ENCODE peak calls at places on chromosome 5, in seven cellular contexts. M, I, X, Y, J, W and Z are unnamed samples.

GRCh38 chr5:10310073-10310779 is 2.5 kb upstream of the CMBL start:
- DNase-seq in M (no peak), I (peak; percentile 81), X (peak; percentile 30), Y (no peak), J (no peak), W (no peak), Z (no peak)

GRCh38 chr5:134437340-134438267 is 25.9 kb upstream of the CDKN2AIPNL start:
- DNase-seq in M (no peak), I (no peak), X (no peak), Y (no peak), J (no peak), W (no peak), Z (no peak)

GRCh38 chr5:132134384-132134783 is 60.8 kb downstream of the CSF2 start:
- DNase-seq in M (no peak), I (no peak), X (no peak), Y (no peak), J (no peak), W (peak; percentile 28), Z (peak; percentile 25)

GRCh38 chr5:3320317-3320865 is 275.2 kb upstream of the IRX1 start:
- DNase-seq in M (no peak), I (no peak), X (no peak), Y (no peak), J (no peak), W (no peak), Z (peak; percentile 53)

GRCh38 chr5:82312373-82312856 is 34.3 kb upstream of the RPS23 start:
- DNase-seq in M (no peak), I (no peak), X (peak; percentile 55), Y (no peak), J (peak; percentile 64), W (peak; percentile 14), Z (peak; percentile 77)

GRCh38 chr5:6845856-6846255 is 132.6 kb downstream of the TENT4A start:
- DNase-seq in M (no peak), I (no peak), X (no peak), Y (no peak), J (no peak), W (no peak), Z (no peak)

GRCh38 chr5:96968074-96968473 is 32.2 kb downstream of the LNPEP start:
- DNase-seq in M (no peak), I (no peak), X (peak; percentile 64), Y (no peak), J (no peak), W (no peak), Z (peak; percentile 64)

GRCh38 chr5:65279603-65280002 is 202.1 kb downstream of the ADAMTS6 start:
- DNase-seq in M (no peak), I (no peak), X (no peak), Y (no peak), J (no peak), W (no peak), Z (no peak)

GRCh38 chr5:56279979-56280378 is 46.8 kb upstream of the ANKRD55 start:
- DNase-seq in M (no peak), I (no peak), X (no peak), Y (no peak), J (no peak), W (no peak), Z (peak; percentile 67)

GRCh38 chr5:142293486-142293885 is 31.3 kb downstream of the SPRY4 start:
- DNase-seq in M (no peak), I (no peak), X (no peak), Y (no peak), J (no peak), W (no peak), Z (peak; percentile 48)

GRCh38 chr5:220008-220407 is 1.9 kb downstream of the SDHA start:
- DNase-seq in M (no peak), I (no peak), X (no peak), Y (no peak), J (no peak), W (peak; percentile 39), Z (no peak)

GRCh38 chr5:138989720-138990119 is 114.6 kb upstream of the LRRTM2 start:
- DNase-seq in M (no peak), I (no peak), X (no peak), Y (no peak), J (no peak), W (no peak), Z (peak; percentile 81)

GRCh38 chr5:150642567-150642927 is 2.1 kb downstream of the SYNPO start:
- DNase-seq in M (no peak), I (no peak), X (peak; percentile 19), Y (no peak), J (peak; percentile 86), W (no peak), Z (peak; percentile 88)

GRCh38 chr5:71482132-71482531 is 26.7 kb downstream of the BDP1 start:
- DNase-seq in M (no peak), I (no peak), X (peak; percentile 68), Y (no peak), J (no peak), W (no peak), Z (no peak)

GRCh38 chr5:4019841-4020240 is 424.2 kb downstream of the IRX1 start:
- DNase-seq in M (no peak), I (no peak), X (no peak), Y (no peak), J (no peak), W (no peak), Z (peak; percentile 2)

GRCh38 chr5:156475831-156476551 is 149.0 kb downstream of the SGCD start:
- DNase-seq in M (no peak), I (no peak), X (no peak), Y (no peak), J (peak; percentile 52), W (no peak), Z (peak; percentile 92)